ENCODE peak calls at places on chromosomes 2 and 18, in seven cellular contexts. Y, X, G, B, W, P and K are unnamed samples.

GRCh38 chr2:238528953-238529781 is 102.4 kb downstream of the ASB1 start:
- DNase-seq in Y (no peak), X (no peak), G (no peak), B (no peak), W (peak), P (no peak), K (no peak)

GRCh38 chr2:83017366-83018090 is 1441.6 kb downstream of the SUCLG1 start:
- DNase-seq in Y (no peak), X (no peak), G (no peak), B (no peak), W (no peak), P (no peak), K (no peak)

GRCh38 chr18:78957140-78957539 is 22.5 kb upstream of the SALL3 start:
- DNase-seq in Y (no peak), X (no peak), G (no peak), B (no peak), W (no peak), P (no peak), K (no peak)

GRCh38 chr2:18788590-18788989 is 199.2 kb upstream of the NT5C1B start:
- DNase-seq in Y (no peak), X (peak), G (no peak), B (no peak), W (no peak), P (peak), K (no peak)

GRCh38 chr2:197708331-197708730 is 3.2 kb downstream of the MARS2 start:
- DNase-seq in Y (no peak), X (no peak), G (no peak), B (no peak), W (peak), P (no peak), K (no peak)

GRCh38 chr18:44536041-44536440 is 144.6 kb upstream of the SETBP1 start:
- DNase-seq in Y (no peak), X (no peak), G (no peak), B (no peak), W (no peak), P (no peak), K (no peak)

GRCh38 chr2:17736989-17737388 is 16.6 kb downstream of the SMC6 start:
- DNase-seq in Y (no peak), X (no peak), G (no peak), B (no peak), W (peak), P (no peak), K (no peak)

GRCh38 chr18:23178661-23179081 is 43.4 kb downstream of the CABLES1 start:
- DNase-seq in Y (no peak), X (no peak), G (no peak), B (no peak), W (no peak), P (no peak), K (no peak)

GRCh38 chr2:58064136-58064535 is 17.5 kb downstream of the VRK2 start:
- DNase-seq in Y (no peak), X (no peak), G (no peak), B (no peak), W (no peak), P (no peak), K (no peak)

GRCh38 chr2:150099805-150100204 is 387.7 kb downstream of the RND3 start:
- DNase-seq in Y (no peak), X (no peak), G (no peak), B (no peak), W (no peak), P (no peak), K (no peak)

GRCh38 chr2:5140367-5140766 is 551.8 kb upstream of the SOX11 start:
- DNase-seq in Y (no peak), X (no peak), G (no peak), B (no peak), W (no peak), P (no peak), K (no peak)

GRCh38 chr2:178796079-178796677 is 11.0 kb downstream of the TTN start:
- DNase-seq in Y (no peak), X (no peak), G (no peak), B (no peak), W (peak), P (no peak), K (no peak)

GRCh38 chr2:205687018-205687956 is 5.0 kb downstream of the NRP2 start:
- DNase-seq in Y (no peak), X (no peak), G (no peak), B (no peak), W (no peak), P (no peak), K (no peak)

GRCh38 chr2:143355814-143356213 is 226.6 kb downstream of the ARHGAP15 start:
- DNase-seq in Y (no peak), X (no peak), G (no peak), B (no peak), W (no peak), P (no peak), K (no peak)

GRCh38 chr2:229454934-229455631 is 184.0 kb upstream of the PID1 start:
- DNase-seq in Y (no peak), X (no peak), G (no peak), B (no peak), W (no peak), P (no peak), K (no peak)

GRCh38 chr2:156476516-156477206 is 40.5 kb downstream of the GPD2 start:
- DNase-seq in Y (no peak), X (no peak), G (no peak), B (no peak), W (peak), P (no peak), K (no peak)

GRCh38 chr2:103161456-103162289 is 399.8 kb downstream of the TMEM182 start:
- DNase-seq in Y (peak), X (peak), G (no peak), B (no peak), W (no peak), P (no peak), K (no peak)

GRCh38 chr18:79608069-79608468 is 71.5 kb upstream of the CTDP1 start:
- DNase-seq in Y (no peak), X (peak), G (no peak), B (no peak), W (no peak), P (no peak), K (no peak)

GRCh38 chr2:158817596-158817995 is 22.5 kb downstream of the DAPL1 start:
- DNase-seq in Y (no peak), X (no peak), G (no peak), B (no peak), W (no peak), P (no peak), K (no peak)

GRCh38 chr2:96890252-96890651 is 20.4 kb upstream of the SEMA4C start:
- DNase-seq in Y (no peak), X (no peak), G (no peak), B (no peak), W (no peak), P (no peak), K (no peak)

GRCh38 chr2:168499500-168499899 is 43.4 kb downstream of the CERS6 start:
- DNase-seq in Y (no peak), X (no peak), G (no peak), B (no peak), W (no peak), P (no peak), K (no peak)

GRCh38 chr18:48833701-48834394 is 116.9 kb downstream of the SMAD7 start:
- DNase-seq in Y (peak), X (no peak), G (peak), B (peak), W (no peak), P (no peak), K (peak)

GRCh38 chr2:101064868-101065549 is 62.9 kb downstream of the RPL31 start:
- DNase-seq in Y (no peak), X (no peak), G (no peak), B (no peak), W (no peak), P (no peak), K (no peak)

GRCh38 chr2:215579809-215580208 is 143.9 kb upstream of the FN1 start:
- DNase-seq in Y (peak), X (no peak), G (no peak), B (no peak), W (peak), P (no peak), K (no peak)

GRCh38 chr2:48781366-48781765 is 25.8 kb upstream of the LHCGR start:
- DNase-seq in Y (no peak), X (no peak), G (no peak), B (no peak), W (no peak), P (no peak), K (no peak)

GRCh38 chr2:55120634-55121359 is 70.5 kb upstream of the RTN4 start:
- DNase-seq in Y (peak), X (no peak), G (no peak), B (no peak), W (no peak), P (peak), K (no peak)

GRCh38 chr2:181063696-181064095 is 83.3 kb downstream of the UBE2E3 start:
- DNase-seq in Y (no peak), X (no peak), G (no peak), B (no peak), W (no peak), P (no peak), K (no peak)

GRCh38 chr2:28893488-28893887 is 979 bp upstream of the WDR43 start:
- DNase-seq in Y (no peak), X (no peak), G (no peak), B (no peak), W (no peak), P (peak), K (no peak)

GRCh38 chr2:38682008-38682575 is 16.2 kb downstream of the GALM start:
- DNase-seq in Y (no peak), X (no peak), G (no peak), B (no peak), W (no peak), P (no peak), K (no peak)

GRCh38 chr18:69708844-69709243 is 238.8 kb downstream of the CD226 start:
- DNase-seq in Y (no peak), X (no peak), G (no peak), B (no peak), W (no peak), P (no peak), K (no peak)

GRCh38 chr2:75698928-75699327 is 11.8 kb downstream of the GCFC2 start:
- DNase-seq in Y (no peak), X (no peak), G (no peak), B (no peak), W (no peak), P (no peak), K (no peak)

GRCh38 chr2:232420073-232420454 is 13.4 kb downstream of the ALPG start:
- DNase-seq in Y (no peak), X (no peak), G (no peak), B (no peak), W (no peak), P (no peak), K (no peak)

GRCh38 chr18:23619388-23619873 is 33.1 kb upstream of the NPC1 start:
- DNase-seq in Y (no peak), X (peak), G (no peak), B (no peak), W (no peak), P (peak), K (no peak)

GRCh38 chr2:26989156-26989555 is 18.7 kb downstream of the MAPRE3 start:
- DNase-seq in Y (no peak), X (no peak), G (no peak), B (no peak), W (no peak), P (no peak), K (no peak)

GRCh38 chr18:9333441-9334350 is 877 bp upstream of the TWSG1 start:
- DNase-seq in Y (peak), X (no peak), G (no peak), B (peak), W (no peak), P (no peak), K (no peak)

GRCh38 chr18:46946656-46947282 is 29.4 kb downstream of the KATNAL2 start:
- DNase-seq in Y (peak), X (peak), G (peak), B (peak), W (peak), P (peak), K (peak)

GRCh38 chr18:57433492-57434176 is 1.5 kb upstream of the ONECUT2 start:
- DNase-seq in Y (no peak), X (no peak), G (no peak), B (no peak), W (no peak), P (no peak), K (no peak)

GRCh38 chr2:200617089-200618050 is 31.6 kb downstream of the AOX1 start:
- DNase-seq in Y (no peak), X (no peak), G (no peak), B (no peak), W (no peak), P (no peak), K (no peak)

GRCh38 chr2:200619275-200619674 is 33.5 kb downstream of the AOX1 start:
- DNase-seq in Y (no peak), X (peak), G (no peak), B (no peak), W (no peak), P (no peak), K (no peak)

GRCh38 chr2:200616656-200617055 is 30.8 kb downstream of the AOX1 start:
- DNase-seq in Y (no peak), X (no peak), G (no peak), B (no peak), W (no peak), P (no peak), K (no peak)

GRCh38 chr2:200618051-200618419 is 32.2 kb downstream of the AOX1 start:
- DNase-seq in Y (no peak), X (no peak), G (no peak), B (no peak), W (no peak), P (no peak), K (no peak)

GRCh38 chr2:200618590-200619021 is 32.8 kb downstream of the AOX1 start:
- DNase-seq in Y (no peak), X (no peak), G (no peak), B (no peak), W (no peak), P (no peak), K (no peak)
- TF ChIP-seq CTCF in Y (no peak), X (no peak), G (no peak), B (no peak), W (peak), P (peak), K (no peak)

DNA sequence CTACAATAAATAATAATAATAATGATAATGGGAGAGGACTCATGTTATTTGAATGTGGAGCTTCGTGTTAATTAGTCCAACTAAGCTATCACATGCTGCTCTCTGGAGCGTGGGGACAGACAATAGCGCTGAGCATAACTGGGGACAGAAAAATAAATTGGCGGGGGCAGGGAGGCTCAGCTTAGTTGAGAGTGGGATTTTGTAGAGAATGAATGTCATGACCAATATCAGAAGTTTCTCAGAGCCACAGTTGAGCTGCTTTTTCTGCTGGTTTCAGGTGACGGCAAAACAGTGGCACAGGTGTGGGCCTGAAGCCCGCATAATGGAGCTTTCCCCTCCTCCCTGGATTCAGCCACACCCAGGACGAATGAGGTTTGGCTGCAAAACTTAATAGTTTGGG is 111.1 kb upstream of the CAB39 start:
- DNase-seq in Y (no peak), X (no peak), G (peak), B (no peak), W (no peak), P (no peak), K (no peak)
- H3K27ac ChIP-seq in Y (no peak), X (no peak), G (peak), B (no peak), W (no peak), P (no peak), K (no peak)

GRCh38 chr2:241354668-241355658 is 1.1 kb upstream of the FARP2 start:
- DNase-seq in Y (peak), X (peak), G (peak), B (peak), W (no peak), P (peak), K (peak)
- TF ChIP-seq CTCF in Y (no peak), X (no peak), G (peak), B (no peak), W (no peak), P (no peak), K (no peak)

DNA sequence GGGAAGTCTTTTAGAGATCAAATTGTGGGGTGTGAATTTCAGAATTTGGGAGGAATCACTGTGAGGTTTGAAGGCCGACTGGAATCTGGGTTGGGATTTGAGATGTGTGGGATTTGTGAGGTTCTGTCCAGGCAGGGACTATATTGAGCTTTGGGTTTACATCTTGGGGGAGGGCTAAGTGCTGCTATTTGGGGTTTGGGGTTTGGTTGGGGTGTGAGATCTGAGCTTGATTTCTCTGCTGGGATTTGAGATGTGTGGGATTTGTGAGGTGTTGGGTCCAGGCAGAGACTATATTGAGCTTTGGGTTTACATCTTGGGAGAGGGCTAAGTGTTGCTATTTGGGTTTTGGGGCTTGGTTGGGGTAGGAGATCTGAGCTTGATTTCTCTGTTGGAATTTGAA is 864 bp downstream of the GMPPA start:
- DNase-seq in Y (no peak), X (no peak), G (no peak), B (no peak), W (no peak), P (no peak), K (no peak)
- H3K27ac ChIP-seq in Y (peak), X (no peak), G (no peak), B (no peak), W (peak), P (no peak), K (no peak)

DNA sequence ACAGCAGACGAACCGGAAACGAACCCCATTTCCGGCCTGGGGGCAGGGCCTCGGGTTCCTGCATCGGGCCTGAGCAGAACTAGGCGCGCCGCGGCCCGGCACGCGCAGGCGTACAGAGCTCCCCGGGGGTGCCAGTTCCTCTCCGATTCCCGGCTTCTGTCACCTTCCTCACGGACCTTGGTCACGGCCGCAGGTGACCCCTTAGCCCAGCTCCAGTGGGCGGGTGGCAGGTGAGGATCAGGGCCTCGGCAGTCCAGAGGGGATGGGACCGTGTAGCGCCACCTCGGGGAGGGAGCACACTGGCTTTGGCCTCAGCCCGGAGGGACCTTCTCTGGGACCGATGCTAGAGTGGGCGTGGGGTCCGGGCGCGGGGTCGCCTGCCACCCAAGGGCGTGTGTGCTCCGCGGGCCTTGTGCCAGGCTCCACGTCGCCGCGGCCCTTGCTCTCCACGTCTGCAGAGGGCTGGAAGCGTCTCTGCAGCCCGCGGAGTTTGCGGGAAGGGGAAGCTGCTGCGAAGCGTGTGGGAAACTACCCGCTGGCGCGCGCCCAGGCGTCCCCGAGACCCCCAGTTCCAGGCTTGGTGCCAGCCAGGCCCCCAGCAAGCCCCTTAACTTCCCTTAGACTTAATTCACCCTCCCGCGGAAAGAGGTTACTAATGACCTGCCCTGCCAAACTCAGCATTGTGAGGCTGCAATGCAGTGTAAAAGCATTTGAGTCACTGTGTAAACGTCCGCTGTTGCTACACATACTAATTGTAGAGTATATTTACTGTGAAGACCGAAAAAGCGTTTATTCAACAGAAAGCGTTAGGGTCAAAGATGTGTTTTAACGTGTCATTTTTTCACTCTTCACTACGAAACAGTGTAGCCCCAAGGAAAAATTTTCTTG is at the start of gene TRAPPC12:
- DNase-seq in Y (peak), X (peak), G (peak), B (peak), W (peak), P (peak), K (peak)
- TF ChIP-seq CTCF in Y (no peak), X (no peak), G (peak), B (peak), W (peak), P (peak), K (peak)

GRCh38 chr2:134118279-134119116 is 135.4 kb upstream of the MGAT5 start:
- DNase-seq in Y (peak), X (peak), G (peak), B (peak), W (peak), P (peak), K (peak)

GRCh38 chr2:134119672-134120159 is 134.2 kb upstream of the MGAT5 start:
- DNase-seq in Y (peak), X (peak), G (peak), B (peak), W (peak), P (peak), K (peak)

GRCh38 chr2:134120160-134120717 is 133.6 kb upstream of the MGAT5 start:
- DNase-seq in Y (no peak), X (no peak), G (no peak), B (no peak), W (no peak), P (peak), K (peak)

GRCh38 chr2:134119117-134119671 is 134.7 kb upstream of the MGAT5 start:
- DNase-seq in Y (no peak), X (no peak), G (no peak), B (no peak), W (no peak), P (no peak), K (no peak)

GRCh38 chr2:134117651-134118050 is 136.2 kb upstream of the MGAT5 start:
- DNase-seq in Y (no peak), X (no peak), G (no peak), B (no peak), W (no peak), P (no peak), K (no peak)
- H3K27ac ChIP-seq in Y (no peak), X (no peak), G (no peak), B (no peak), W (no peak), P (no peak), K (no peak)

GRCh38 chr2:24421668-24422067 is 61.3 kb upstream of the ITSN2 start:
- DNase-seq in Y (peak), X (peak), G (peak), B (peak), W (no peak), P (peak), K (peak)
- TF ChIP-seq CTCF in Y (no peak), X (peak), G (peak), B (no peak), W (peak), P (peak), K (peak)

GRCh38 chr2:216694826-216695217 is 527 bp downstream of the IGFBP5 start:
- DNase-seq in Y (no peak), X (no peak), G (no peak), B (no peak), W (no peak), P (no peak), K (no peak)
- H3K27ac ChIP-seq in Y (peak), X (peak), G (peak), B (no peak), W (peak), P (peak), K (no peak)

GRCh38 chr2:23429036-23429435 is 44.1 kb downstream of the KLHL29 start:
- DNase-seq in Y (no peak), X (no peak), G (no peak), B (no peak), W (no peak), P (no peak), K (no peak)
- TF ChIP-seq CTCF in Y (no peak), X (no peak), G (no peak), B (no peak), W (no peak), P (no peak), K (no peak)